ENCODE peak calls at places on chromosome 4, in six cellular contexts. Q, O, N, K, M and L are unnamed samples.

GRCh38 chr4:182063651-182064050 is 179.6 kb upstream of the TENM3 start:
- DNase-seq in Q (no peak), K (no peak), M (no peak), N (no peak), O (no peak), L (no peak)

GRCh38 chr4:15024386-15024785 is 22.1 kb downstream of the CPEB2 start:
- DNase-seq in M (no peak), Q (no peak), K (no peak), O (peak; percentile 41), N (no peak), L (no peak)

GRCh38 chr4:27629532-27630225 is 769.0 kb downstream of the STIM2 start:
- DNase-seq in O (no peak), M (no peak), K (no peak), Q (no peak), N (no peak), L (no peak)

GRCh38 chr4:83582289-83582756 is 46.4 kb downstream of the GPAT3 start:
- DNase-seq in N (peak; percentile 72), K (no peak), O (peak; percentile 66), Q (peak; percentile 51), M (peak; percentile 68), L (peak; percentile 26)

GRCh38 chr4:8913121-8913857 is 41.6 kb upstream of the HMX1 start:
- DNase-seq in K (no peak), O (no peak), Q (no peak), M (no peak), N (no peak), L (no peak)

GRCh38 chr4:150999091-150999490 is 16.0 kb downstream of the LRBA start:
- DNase-seq in O (no peak), M (no peak), K (no peak), Q (no peak), N (no peak), L (no peak)

GRCh38 chr4:82591592-82591991 is 29.8 kb upstream of the TMEM150C start:
- DNase-seq in N (no peak), K (no peak), O (no peak), Q (no peak), M (no peak), L (no peak)

GRCh38 chr4:36163198-36163597 is 81.1 kb downstream of the ARAP2 start:
- DNase-seq in N (no peak), K (no peak), Q (no peak), O (no peak), M (no peak), L (no peak)

GRCh38 chr4:62543002-62543401 is 1342.9 kb downstream of the ADGRL3 start:
- DNase-seq in Q (no peak), M (no peak), O (no peak), K (no peak), N (no peak), L (no peak)

GRCh38 chr4:24912252-24913098 is at the start of gene CCDC149:
- DNase-seq in K (no peak), O (peak; percentile 50), Q (peak; percentile 52), M (peak; percentile 60), N (peak; percentile 67), L (peak; percentile 41)

GRCh38 chr4:169795585-169795984 is 37.8 kb upstream of the HPF1 start:
- DNase-seq in Q (peak; percentile 23), M (no peak), N (no peak), O (peak; percentile 22), K (no peak), L (peak; percentile 61)

GRCh38 chr4:112564706-112565270 is 48.8 kb upstream of the NEUROG2 start:
- DNase-seq in N (no peak), Q (no peak), O (no peak), K (no peak), M (no peak), L (no peak)

GRCh38 chr4:15255537-15255936 is 172.3 kb upstream of the C1QTNF7 start:
- DNase-seq in N (no peak), Q (no peak), O (no peak), K (no peak), M (no peak), L (no peak)

GRCh38 chr4:162770761-162771490 is 395.8 kb downstream of the NAF1 start:
- DNase-seq in N (no peak), M (no peak), K (no peak), Q (no peak), O (no peak), L (no peak)

GRCh38 chr4:57911203-57911602 is 801.0 kb upstream of the IGFBP7 start:
- DNase-seq in N (no peak), K (no peak), Q (no peak), M (no peak), O (no peak), L (no peak)

GRCh38 chr4:47642985-47643745 is 158.1 kb downstream of the ATP10D start:
- DNase-seq in Q (peak; percentile 80), M (peak; percentile 43), K (no peak), N (peak; percentile 24), O (peak; percentile 6), L (peak; percentile 72)

GRCh38 chr4:114364857-114365256 is 233.8 kb upstream of the UGT8 start:
- DNase-seq in K (no peak), Q (peak; percentile 79), O (peak; percentile 85), M (peak; percentile 56), N (peak; percentile 30), L (peak; percentile 38)

GRCh38 chr4:159010563-159011260 is 92.2 kb upstream of the RAPGEF2 start:
- DNase-seq in Q (peak; percentile 77), N (no peak), O (peak; percentile 92), M (peak; percentile 91), K (no peak), L (peak; percentile 91)

GRCh38 chr4:7988437-7988836 is 48.8 kb upstream of the AFAP1 start:
- DNase-seq in Q (no peak), O (peak; percentile 68), K (no peak), N (no peak), M (peak; percentile 17), L (peak; percentile 53)

GRCh38 chr4:21948347-21949072 is at the start of gene KCNIP4:
- DNase-seq in N (no peak), O (peak; percentile 21), Q (peak; percentile 27), K (no peak), M (peak; percentile 27), L (peak; percentile 8)

GRCh38 chr4:18020671-18021469 is 685 bp downstream of the LCORL start:
- DNase-seq in O (peak; percentile 77), N (no peak), Q (peak; percentile 85), M (peak; percentile 87), K (no peak), L (peak; percentile 87)

GRCh38 chr4:176775326-176775725 is 17.4 kb downstream of the VEGFC start:
- DNase-seq in Q (no peak), M (no peak), K (no peak), O (peak; percentile 58), N (no peak), L (no peak)

GRCh38 chr4:158670975-158671664 is 567 bp downstream of the C4orf46 start:
- DNase-seq in Q (peak; percentile 82), K (peak; percentile 13), M (peak; percentile 83), N (peak; percentile 82), O (peak; percentile 96), L (peak; percentile 79)

GRCh38 chr4:107034982-107035710 is 967 bp downstream of the DKK2 start:
- DNase-seq in Q (peak; percentile 45), K (no peak), N (no peak), M (peak; percentile 36), O (peak; percentile 12), L (peak; percentile 27)

GRCh38 chr4:78937837-78938236 is 1.4 kb downstream of the PAQR3 start:
- DNase-seq in M (no peak), Q (no peak), O (peak; percentile 18), N (no peak), K (no peak), L (peak; percentile 69)

DNA sequence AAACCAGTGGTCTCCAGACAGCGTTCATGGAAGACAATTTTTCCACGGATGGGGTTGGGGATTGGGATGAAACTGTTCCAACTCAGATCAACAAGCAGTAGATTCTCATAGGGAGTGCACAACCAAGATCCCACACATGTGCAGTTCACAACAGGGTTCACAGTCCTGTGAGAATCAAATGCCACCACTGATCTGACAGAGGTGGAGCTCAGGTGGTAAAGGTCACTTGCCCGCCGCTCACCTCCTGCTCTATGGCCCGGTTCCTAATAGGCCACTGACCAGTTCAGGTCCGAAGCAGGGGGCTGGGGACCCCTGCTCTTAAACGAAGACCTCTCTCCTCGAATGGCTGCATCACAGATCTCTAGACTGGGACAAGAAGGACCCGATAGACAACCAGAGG is 4.4 kb downstream of the APBB2 start:
- DNase-seq in M (no peak), N (no peak), K (no peak), Q (no peak), O (no peak), L (no peak)
- H3K4me3 ChIP-seq in M (no peak overlapping the region), N (no peak overlapping the region), K (no peak overlapping the region), Q (no peak overlapping the region), O (no peak overlapping the region), L (no peak overlapping the region)

GRCh38 chr4:184548321-184548650 is 73.9 kb upstream of the IRF2 start:
- DNase-seq in M (no peak), K (no peak), O (no peak), N (no peak), Q (no peak), L (no peak)
- H3K4me3 ChIP-seq in M (no peak overlapping the region), K (peak overlapping the region; percentile 60), O (no peak overlapping the region), N (no peak overlapping the region), Q (no peak overlapping the region), L (no peak overlapping the region)

GRCh38 chr4:66489783-66490452 is 819.6 kb upstream of the EPHA5 start:
- DNase-seq in N (peak; percentile 81), O (peak; percentile 95), Q (peak; percentile 79), M (peak; percentile 4), K (no peak), L (peak; percentile 7)
- H3K4me3 ChIP-seq in N (no peak overlapping the region), O (no peak overlapping the region), Q (no peak overlapping the region), M (no peak overlapping the region), K (no peak overlapping the region), L (no peak overlapping the region)

DNA sequence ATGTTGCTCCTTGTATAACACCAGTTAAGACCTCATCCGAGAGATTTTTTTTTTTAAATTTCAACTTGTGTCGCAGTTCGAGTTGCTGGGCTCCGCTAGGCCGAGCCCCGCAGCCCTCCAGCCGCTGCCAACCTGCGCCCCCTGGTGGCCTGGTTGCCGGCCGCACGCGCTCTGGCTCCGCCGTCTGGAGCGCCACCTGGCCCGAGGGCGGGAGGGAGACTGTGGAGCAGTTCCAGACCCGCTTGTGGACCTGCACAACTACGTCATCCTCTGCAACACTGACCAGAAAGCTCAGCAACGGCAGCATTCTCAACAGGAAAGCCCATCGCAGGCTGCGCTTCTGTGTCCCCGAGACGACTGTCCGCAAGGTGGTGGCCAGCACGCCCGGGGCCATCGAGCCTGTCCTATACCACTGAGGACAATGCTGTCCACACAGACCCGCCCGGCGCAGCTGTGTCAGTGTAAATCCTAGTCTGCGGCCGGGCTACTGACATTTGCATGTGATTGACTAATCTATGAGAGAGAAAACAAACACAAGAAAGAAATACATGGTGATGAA is 39.1 kb downstream of the ARL9 start:
- DNase-seq in N (peak; percentile 43), O (peak; percentile 70), K (peak; percentile 52), Q (peak; percentile 84), M (peak; percentile 75), L (peak; percentile 78)
- H3K4me3 ChIP-seq in N (peak overlapping the region; percentile 54), O (peak overlapping the region; percentile 52), K (peak overlapping the region; percentile 55), Q (peak overlapping the region; percentile 33), M (peak overlapping the region; percentile 45), L (peak overlapping the region; percentile 39)

GRCh38 chr4:118353452-118353851 is 649 bp upstream of the PRSS12 start:
- DNase-seq in Q (no peak), O (no peak), K (no peak), N (no peak), M (no peak), L (no peak)
- H3K4me3 ChIP-seq in Q (peak overlapping the region; percentile 59), O (peak overlapping the region; percentile 79), K (peak overlapping the region; percentile 30), N (peak overlapping the region; percentile 58), M (peak overlapping the region; percentile 72), L (peak overlapping the region; percentile 56)